ENCODE peak calls at places on chromosomes 13 and 19, in nine cellular contexts. Y, F, O, V, N, L, X, M and H are unnamed samples.

GRCh38 chr13:51534075-51534817 is 50.0 kb upstream of the WDFY2 start:
- DNase-seq in Y (no peak), F (no peak), O (no peak), V (no peak), N (no peak), L (peak), X (no peak), M (no peak), H (no peak)

GRCh38 chr19:49157445-49158224 is at the start of gene TRPM4:
- DNase-seq in Y (peak), F (peak), O (peak), V (peak), N (no peak), L (no peak), X (no peak), M (peak), H (no peak)

GRCh38 chr13:94309997-94310842 is 169.3 kb downstream of the DCT start:
- DNase-seq in Y (no peak), F (no peak), O (no peak), V (no peak), N (no peak), L (no peak), X (peak), M (no peak), H (no peak)

GRCh38 chr19:46408611-46409039 is 4.7 kb downstream of the CCDC8 start:
- DNase-seq in Y (no peak), F (no peak), O (no peak), V (no peak), N (no peak), L (no peak), X (no peak), M (peak), H (no peak)

GRCh38 chr13:40170091-40170490 is 496.4 kb downstream of the FOXO1 start:
- DNase-seq in Y (no peak), F (no peak), O (no peak), V (no peak), N (no peak), L (no peak), X (no peak), M (no peak), H (no peak)

GRCh38 chr13:48449656-48450055 is 36.7 kb upstream of the LPAR6 start:
- DNase-seq in Y (no peak), F (no peak), O (no peak), V (no peak), N (no peak), L (no peak), X (no peak), M (no peak), H (no peak)

GRCh38 chr13:23384111-23384510 is 49.4 kb downstream of the SACS start:
- DNase-seq in Y (no peak), F (no peak), O (no peak), V (no peak), N (no peak), L (no peak), X (peak), M (no peak), H (peak)

GRCh38 chr19:8654591-8655339 is 24.3 kb downstream of the NFILZ start:
- DNase-seq in Y (peak), F (no peak), O (no peak), V (peak), N (peak), L (peak), X (no peak), M (peak), H (no peak)